ENCODE peak calls at places on chromosomes 1 and 21, in five cellular contexts. T is neural crest cell, L is hepatocyte, F is endothelial cell, U is cardiac muscle cell. Z is an unnamed sample.

GRCh38 chr21:36792505-36792967 is 93.6 kb downstream of the SIM2 start:
- DNase-seq in U (no peak), F (no peak), T (no peak), L (no peak), Z (no peak)

GRCh38 chr1:83756984-83757717 is 241.8 kb downstream of the TTLL7 start:
- DNase-seq in U (no peak), T (no peak), F (no peak), L (no peak), Z (no peak)

GRCh38 chr21:38527737-38528136 is 29.5 kb upstream of the ERG start:
- DNase-seq in L (peak; percentile 22), F (no peak), T (no peak), U (no peak), Z (no peak)

GRCh38 chr21:39969691-39970364 is 102.6 kb downstream of the PCP4 start:
- DNase-seq in T (no peak), U (no peak), F (no peak), L (no peak), Z (no peak)

GRCh38 chr1:220905650-220906560 is 26.7 kb downstream of the HLX start:
- DNase-seq in F (no peak), L (no peak), U (no peak), T (no peak), Z (no peak)

GRCh38 chr1:44076093-44076492 is 42.5 kb upstream of the KLF17 start:
- DNase-seq in U (no peak), L (no peak), T (no peak), F (no peak), Z (no peak)

GRCh38 chr1:52346653-52347052 is 19.4 kb downstream of the CC2D1B start:
- DNase-seq in L (no peak), F (no peak), U (no peak), T (no peak), Z (no peak)

GRCh38 chr21:39048064-39048463 is 135.2 kb downstream of the PSMG1 start:
- DNase-seq in F (peak; percentile 60), T (peak; percentile 19), U (peak; percentile 71), L (peak; percentile 85), Z (no peak)

GRCh38 chr1:2854151-2854550 is 52.7 kb upstream of the TTC34 start:
- DNase-seq in F (no peak), U (no peak), T (no peak), L (no peak), Z (peak; percentile 82)

GRCh38 chr1:199522936-199523335 is 504.6 kb upstream of the NR5A2 start:
- DNase-seq in F (no peak), U (no peak), L (no peak), T (no peak), Z (no peak)

GRCh38 chr1:179831852-179832699 is 45.5 kb downstream of the TOR1AIP2 start:
- DNase-seq in U (no peak), L (no peak), T (no peak), F (no peak), Z (no peak)

GRCh38 chr1:10834770-10835412 is 38.4 kb upstream of the CASZ1 start:
- DNase-seq in F (no peak), T (no peak), U (no peak), L (no peak), Z (no peak)

GRCh38 chr1:157369808-157370521 is 182.3 kb downstream of the FCRL5 start:
- DNase-seq in U (peak; percentile 66), F (peak; percentile 74), L (peak; percentile 70), T (peak; percentile 72), Z (no peak)

GRCh38 chr1:196357913-196358312 is 250.3 kb downstream of the KCNT2 start:
- DNase-seq in U (no peak), L (no peak), F (no peak), T (no peak), Z (no peak)

GRCh38 chr1:40711465-40712404 is 20.2 kb downstream of the NFYC start:
- DNase-seq in L (peak; percentile 35), U (peak; percentile 28), F (no peak), T (no peak), Z (no peak)

GRCh38 chr1:183058835-183059234 is 35.6 kb downstream of the LAMC1 start:
- DNase-seq in T (no peak), L (no peak), U (no peak), F (no peak), Z (no peak)

GRCh38 chr1:153626929-153627796 is at the start of gene S100A13:
- DNase-seq in F (peak; percentile 88), T (peak; percentile 87), L (peak; percentile 91), U (peak; percentile 97), Z (peak; percentile 92)

GRCh38 chr1:39452081-39452480 is 39.4 kb upstream of the BMP8A start:
- DNase-seq in T (no peak), L (no peak), U (no peak), F (no peak), Z (no peak)

GRCh38 chr21:25183577-25183976 is 423.7 kb downstream of the MRPL39 start:
- DNase-seq in F (no peak), L (no peak), U (no peak), T (no peak), Z (no peak)

GRCh38 chr1:107647012-107647411 is 318.0 kb downstream of the VAV3 start:
- DNase-seq in L (no peak), F (no peak), T (no peak), U (no peak), Z (no peak)

GRCh38 chr21:35993875-35994490 is 66.3 kb downstream of the SETD4 start:
- DNase-seq in L (no peak), U (no peak), T (no peak), F (no peak), Z (no peak)

DNA sequence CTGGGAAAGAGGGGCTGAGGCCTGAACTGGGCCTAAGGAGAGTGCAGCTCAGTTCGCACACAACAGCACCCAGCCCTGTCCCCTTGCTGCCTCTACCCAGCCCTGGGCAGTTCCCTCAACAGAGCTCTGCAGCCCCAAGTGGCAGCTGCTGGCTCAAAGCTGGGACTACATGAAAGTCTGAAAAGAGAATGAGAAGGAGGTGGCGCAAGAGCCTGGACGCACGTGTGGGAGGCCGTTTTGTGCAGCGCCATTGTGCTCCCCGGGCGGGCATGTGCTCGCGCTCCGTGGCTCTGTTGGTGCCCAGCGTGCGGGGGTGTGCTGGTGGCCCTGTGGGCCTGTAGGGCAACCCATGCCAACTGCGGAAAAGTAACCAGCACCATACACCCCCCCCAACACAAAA is 10.3 kb downstream of the GPR37L1 start:
- DNase-seq in U (no peak), F (no peak), L (peak; percentile 4), T (no peak), Z (no peak)
- TF ChIP-seq CTCF in U (no peak), F (no peak), L (no peak), T (no peak), Z (no peak)

DNA sequence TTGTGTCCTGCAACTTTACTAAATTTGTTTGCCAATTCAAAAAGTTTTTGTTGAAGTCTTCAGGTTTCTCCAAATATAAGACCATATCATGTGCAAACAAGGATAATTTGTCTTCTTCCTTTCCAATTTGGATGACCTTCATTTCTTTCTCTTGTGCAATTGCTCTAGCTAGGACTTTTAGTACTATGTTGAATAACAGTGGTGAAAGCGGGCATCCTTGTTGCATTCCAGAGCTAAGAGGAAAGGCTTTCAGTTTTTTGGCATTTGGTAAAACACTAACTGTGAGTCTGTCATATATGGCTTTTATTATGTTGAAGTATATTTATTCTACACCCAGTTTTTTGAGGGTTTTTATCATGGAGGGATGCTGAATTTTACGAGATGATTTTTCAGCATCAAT is 630.0 kb upstream of the ADGRL2 start:
- DNase-seq in T (no peak), F (no peak), L (no peak), U (no peak), Z (no peak)
- TF ChIP-seq CTCF in T (no peak), F (no peak), L (no peak), U (no peak), Z (no peak)

DNA sequence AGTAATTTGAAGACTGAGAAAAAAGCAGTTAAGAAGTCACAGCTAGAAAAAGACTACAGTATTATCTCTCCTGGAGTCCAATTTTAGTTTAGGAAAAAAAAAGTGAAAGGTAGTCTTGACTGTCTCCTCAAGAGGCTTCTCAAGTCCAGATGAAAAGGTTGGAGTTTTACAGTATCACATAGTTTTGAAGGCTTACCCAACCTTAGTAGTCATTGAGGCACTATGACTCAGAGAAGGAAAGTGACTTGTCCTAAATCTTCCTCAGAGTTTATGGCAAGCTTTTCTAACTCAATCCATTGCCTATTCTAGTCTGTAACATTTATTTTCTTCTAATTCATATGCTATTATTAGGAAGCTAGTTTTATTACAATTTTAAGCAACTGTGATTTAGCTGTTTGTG is 174.9 kb downstream of the DPYD start:
- DNase-seq in F (no peak), U (no peak), L (no peak), T (no peak), Z (no peak)
- TF ChIP-seq CTCF in F (no peak), U (no peak), L (no peak), T (no peak), Z (no peak)

GRCh38 chr1:48105167-48105566 is 108.0 kb upstream of the TRABD2B start:
- DNase-seq in F (no peak), U (no peak), L (no peak), T (no peak), Z (no peak)
- TF ChIP-seq CTCF in F (no peak), U (peak; percentile 53), L (peak; percentile 38), T (peak; percentile 15), Z (peak; percentile 62)

DNA sequence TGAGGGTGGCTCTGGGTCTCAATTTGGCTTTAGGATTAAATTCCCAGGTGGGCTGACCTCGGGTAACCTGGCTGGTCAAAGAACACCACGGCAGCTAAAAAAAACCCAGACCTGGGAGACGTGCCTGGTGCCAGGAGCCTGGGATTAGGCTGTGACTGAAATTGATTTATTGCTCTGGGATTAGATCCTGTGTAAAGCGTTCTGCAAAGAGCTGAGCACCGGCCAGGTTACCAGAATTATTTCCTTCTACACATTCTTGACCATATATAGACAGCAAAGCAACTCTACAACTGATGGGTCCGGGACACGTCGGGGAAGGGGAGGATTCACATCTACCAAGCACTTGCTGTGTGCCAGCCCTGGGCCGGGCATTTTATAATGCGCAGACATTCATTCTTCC is 45.2 kb downstream of the TMCO4 start:
- DNase-seq in F (no peak), L (peak; percentile 59), U (peak; percentile 43), T (no peak), Z (no peak)
- TF ChIP-seq CTCF in F (no peak), L (no peak), U (no peak), T (no peak), Z (no peak)

GRCh38 chr1:155978325-155978972 is at the start of gene ARHGEF2:
- DNase-seq in T (peak; percentile 55), U (peak; percentile 86), L (peak; percentile 76), F (peak; percentile 74), Z (no peak)
- TF ChIP-seq CTCF in T (peak; percentile 50), U (peak; percentile 40), L (peak; percentile 44), F (no peak), Z (peak; percentile 66)

DNA sequence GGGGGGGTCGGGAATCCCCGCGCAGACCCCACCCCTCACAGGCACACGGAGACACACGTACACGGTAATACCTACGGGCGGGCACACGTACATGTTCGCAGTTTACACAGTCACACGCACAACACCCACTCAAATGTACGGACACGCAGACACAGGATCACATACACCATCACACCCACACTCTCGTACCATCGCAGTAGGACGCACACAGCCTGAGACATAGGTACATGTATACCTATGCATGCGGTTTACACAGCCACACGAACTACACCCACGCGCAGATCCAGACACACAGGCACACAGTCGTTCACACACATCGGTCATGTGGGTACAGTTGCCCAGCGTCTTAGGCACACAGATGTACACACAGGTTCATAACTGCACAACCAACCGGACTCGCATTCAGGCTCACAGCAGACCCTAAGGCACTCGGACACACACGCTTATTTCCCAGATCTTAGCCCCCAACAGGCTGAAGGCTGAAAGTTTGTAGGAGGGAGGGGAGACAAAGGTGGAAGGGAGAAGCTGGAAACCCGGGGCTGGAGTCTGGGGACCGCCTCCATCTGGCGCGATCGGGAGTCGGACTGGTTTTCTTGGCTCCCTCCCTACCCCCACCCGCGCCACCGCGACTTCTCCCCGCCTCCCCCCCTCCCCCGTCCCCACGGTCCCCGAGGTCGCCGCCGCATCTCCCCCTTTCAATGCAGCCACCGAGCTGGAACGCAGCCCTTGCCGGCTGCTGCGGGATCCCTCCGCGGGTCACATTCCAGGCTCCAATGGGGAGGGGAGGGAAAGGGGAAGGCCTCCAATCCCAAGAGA is 51.9 kb upstream of the SYNC start:
- DNase-seq in L (peak; percentile 70), U (peak; percentile 63), F (no peak), T (peak; percentile 36), Z (no peak)
- TF ChIP-seq CTCF in L (no peak), U (no peak), F (no peak), T (no peak), Z (no peak)